ENCODE peak calls at places on chromosomes 3 and 15, in four cellular contexts. Q is CD8-positive, alpha-beta memory T cell; C is HTR-8/SVneo; F is fibroblast of the aortic adventitia. B is an unnamed sample.

GRCh38 chr15:66477011-66477410 is 20.6 kb downstream of the SNAPC5 start:
- DNase-seq in F (no peak), Q (no peak), C (no peak), B (no peak)

GRCh38 chr3:128385080-128385832 is 81.4 kb downstream of the DNAJB8 start:
- DNase-seq in F (peak; percentile 91), C (peak; percentile 36), Q (no peak), B (no peak)

GRCh38 chr3:51974963-51975856 is at the start of gene ABHD14A:
- DNase-seq in C (peak; percentile 88), F (peak; percentile 67), Q (peak; percentile 78), B (peak; percentile 72)

GRCh38 chr15:42444415-42445063 is 46.4 kb downstream of the ZNF106 start:
- DNase-seq in F (peak; percentile 5), C (no peak), Q (no peak), B (no peak)

GRCh38 chr3:102444101-102444500 is 9.3 kb downstream of the ZPLD1 start:
- DNase-seq in Q (no peak), F (peak; percentile 56), C (no peak), B (no peak)

GRCh38 chr15:55407631-55407948 is 569 bp downstream of the CCPG1 start:
- DNase-seq in C (no peak), Q (no peak), F (peak; percentile 50), B (no peak)

GRCh38 chr15:74830868-74831267 is 4.4 kb downstream of the CPLX3 start:
- DNase-seq in C (no peak), F (no peak), Q (no peak), B (no peak)

GRCh38 chr3:78604328-78604727 is 1163.5 kb downstream of the ROBO1 start:
- DNase-seq in Q (no peak), C (peak; percentile 9), F (peak; percentile 80), B (no peak)

GRCh38 chr3:45915518-45916231 is 27.6 kb upstream of the CXCR6 start:
- DNase-seq in C (peak; percentile 61), F (peak; percentile 50), Q (peak; percentile 68), B (peak; percentile 53)

GRCh38 chr15:94186770-94187331 is 44.5 kb upstream of the MCTP2 start:
- DNase-seq in F (no peak), C (no peak), Q (no peak), B (no peak)

GRCh38 chr3:13200951-13201350 is 127.7 kb upstream of the IQSEC1 start:
- DNase-seq in Q (no peak), F (no peak), C (no peak), B (no peak)

GRCh38 chr3:48273594-48274211 is 32.8 kb downstream of the ZNF589 start:
- DNase-seq in C (peak; percentile 72), F (peak; percentile 77), Q (peak; percentile 50), B (peak; percentile 23)

GRCh38 chr15:95850837-95851236 is 479.7 kb upstream of the NR2F2 start:
- DNase-seq in F (no peak), C (no peak), Q (no peak), B (no peak)

GRCh38 chr3:185069023-185069422 is 83.8 kb downstream of the C3orf70 start:
- DNase-seq in F (no peak), C (no peak), Q (no peak), B (no peak)

GRCh38 chr3:187445352-187445751 is 77.2 kb downstream of the RTP4 start:
- DNase-seq in Q (no peak), F (no peak), C (no peak), B (no peak)

GRCh38 chr3:131232711-131233267 is 148.8 kb upstream of the NUDT16 start:
- DNase-seq in F (no peak), Q (no peak), C (no peak), B (no peak)

GRCh38 chr3:5787863-5788488 is 600.5 kb downstream of the EDEM1 start:
- DNase-seq in F (no peak), C (no peak), Q (no peak), B (no peak)

GRCh38 chr3:161231861-161232260 is 10.8 kb downstream of the NMD3 start:
- DNase-seq in F (no peak), C (no peak), Q (no peak), B (no peak)

GRCh38 chr15:85649372-85649771 is 145.4 kb downstream of the KLHL25 start:
- DNase-seq in F (peak; percentile 76), Q (peak; percentile 6), C (peak; percentile 19), B (no peak)

GRCh38 chr3:168052517-168052916 is 43.2 kb downstream of the GOLIM4 start:
- DNase-seq in C (no peak), Q (no peak), F (no peak), B (no peak)

GRCh38 chr3:132626955-132627354 is 29.9 kb downstream of the ACKR4 start:
- DNase-seq in C (no peak), Q (no peak), F (no peak), B (no peak)

GRCh38 chr3:28743843-28744242 is 395.2 kb upstream of the AZI2 start:
- DNase-seq in F (no peak), Q (no peak), C (no peak), B (no peak)

GRCh38 chr15:36177590-36178281 is 401.7 kb upstream of the CDIN1 start:
- DNase-seq in C (no peak), Q (no peak), F (no peak), B (no peak)

GRCh38 chr15:68783226-68784054 is 37.3 kb downstream of the ANP32A start:
- DNase-seq in F (no peak), C (no peak), Q (peak; percentile 53), B (peak; percentile 67)

GRCh38 chr3:179082416-179082815 is 10.8 kb upstream of the ZMAT3 start:
- DNase-seq in F (peak; percentile 7), Q (no peak), C (no peak), B (no peak)

GRCh38 chr15:45129651-45130129 is at the start of the genes DUOX1 and DUOXA1:
- DNase-seq in Q (no peak), C (no peak), F (no peak), B (no peak)

GRCh38 chr3:69588170-69588569 is 151.1 kb upstream of the MITF start:
- DNase-seq in F (no peak), Q (no peak), C (no peak), B (no peak)

GRCh38 chr3:46970391-46971091 is 6.0 kb downstream of the CCDC12 start:
- DNase-seq in F (peak; percentile 33), C (no peak), Q (no peak), B (no peak)

GRCh38 chr3:152047465-152047864 is 174.0 kb downstream of the SUCNR1 start:
- DNase-seq in F (peak; percentile 86), C (no peak), Q (no peak), B (no peak)

GRCh38 chr3:120160050-120160449 is 65.8 kb upstream of the GSK3B start:
- DNase-seq in F (peak; percentile 100), C (peak; percentile 81), Q (no peak), B (no peak)

GRCh38 chr15:22888120-22888859 is 49.8 kb downstream of the NIPA2 start:
- DNase-seq in Q (no peak), F (peak; percentile 95), C (peak; percentile 65), B (no peak)

GRCh38 chr3:188468672-188469071 is 314.7 kb downstream of the LPP start:
- DNase-seq in Q (no peak), F (peak; percentile 13), C (no peak), B (no peak)

GRCh38 chr15:93291380-93291779 is 202.4 kb upstream of the RGMA start:
- DNase-seq in F (no peak), Q (no peak), C (no peak), B (no peak)

GRCh38 chr15:59116141-59116540 is 11.2 kb downstream of the CCNB2 start:
- DNase-seq in Q (no peak), F (peak; percentile 70), C (no peak), B (no peak)

GRCh38 chr15:40441736-40442531 is 1.2 kb downstream of the BAHD1 start:
- DNase-seq in C (no peak), F (no peak), Q (no peak), B (no peak)

GRCh38 chr15:93048759-93049161 is 40.3 kb downstream of the RGMA start:
- DNase-seq in Q (no peak), F (no peak), C (no peak), B (no peak)

GRCh38 chr15:98134875-98135274 is 174.4 kb downstream of the ARRDC4 start:
- DNase-seq in F (no peak), C (no peak), Q (no peak), B (no peak)

GRCh38 chr15:88630141-88630721 is 8.6 kb upstream of the ISG20 start:
- DNase-seq in F (no peak), C (no peak), Q (no peak), B (no peak)

GRCh38 chr3:113084777-113085176 is 94.0 kb downstream of the GTPBP8 start:
- DNase-seq in F (peak; percentile 93), C (peak; percentile 18), Q (no peak), B (no peak)

GRCh38 chr3:187616307-187616939 is 53.8 kb downstream of the SST start:
- DNase-seq in C (peak; percentile 17), Q (peak; percentile 20), F (peak; percentile 69), B (peak; percentile 28)

B was measured in T-cell.